ENCODE peak calls at places on chromosomes 11 and 22, in five cellular contexts. X is NCI-H1105 treated with DMSO at 0.1 percent for 48 hours; M is NCI-H774; E is naive thymus-derived CD8-positive, alpha-beta T cell; T is NCI-H460. S is an unnamed sample.

GRCh38 chr11:3122775-3123201 is 42.3 kb downstream of the OSBPL5 start:
- DNase-seq in M (no peak), T (no peak), X (no peak), E (no peak), S (no peak)

GRCh38 chr11:126186031-126186698 is 25.3 kb downstream of the RPUSD4 start:
- DNase-seq in E (no peak), M (no peak), X (no peak), T (no peak), S (no peak)

GRCh38 chr11:116736763-116737162 is 36.0 kb downstream of the BUD13 start:
- DNase-seq in E (no peak), X (no peak), M (no peak), T (peak; percentile 38), S (no peak)

GRCh38 chr11:30197869-30198268 is 32.9 kb upstream of the FSHB start:
- DNase-seq in X (no peak), T (no peak), M (no peak), E (no peak), S (no peak)

GRCh38 chr11:121113611-121114010 is 12.6 kb downstream of the TECTA start:
- DNase-seq in E (no peak), T (no peak), X (no peak), M (no peak), S (no peak)

GRCh38 chr22:42067706-42068350 is 2.8 kb downstream of the NAGA start:
- DNase-seq in X (no peak), E (no peak), T (no peak), M (no peak), S (no peak)

GRCh38 chr22:26322179-26322905 is 106.7 kb upstream of the ASPHD2 start:
- DNase-seq in M (no peak), E (no peak), T (no peak), X (no peak), S (peak; percentile 65)

GRCh38 chr11:96246718-96247540 is 96.1 kb downstream of the MAML2 start:
- DNase-seq in M (no peak), T (no peak), X (no peak), E (no peak), S (peak; percentile 33)

GRCh38 chr11:115930276-115930675 is 426.1 kb upstream of the CADM1 start:
- DNase-seq in E (no peak), M (peak; percentile 31), T (no peak), X (no peak), S (no peak)

GRCh38 chr11:35615911-35616900 is 2.1 kb upstream of the FJX1 start:
- DNase-seq in E (no peak), M (peak; percentile 31), T (no peak), X (peak; percentile 80), S (peak; percentile 77)

GRCh38 chr11:129364143-129364654 is 11.4 kb upstream of the BARX2 start:
- DNase-seq in E (peak; percentile 66), T (peak; percentile 84), M (peak; percentile 87), X (peak; percentile 96), S (peak; percentile 62)